ENCODE peak calls at places on chromosomes 6 and 20, in six cellular contexts. T, E, X, D, G and R are unnamed samples.

GRCh38 chr20:41299899-41300298 is 17.6 kb downstream of the ZHX3 start:
- DNase-seq in T (no peak), E (no peak), X (no peak), D (no peak), G (no peak), R (no peak)

GRCh38 chr6:96394727-96395126 is 126.9 kb upstream of the UFL1 start:
- DNase-seq in T (no peak), E (no peak), X (no peak), D (no peak), G (peak; percentile 21), R (no peak)

GRCh38 chr6:120873125-120873865 is 461.0 kb downstream of the TBC1D32 start:
- DNase-seq in T (no peak), E (no peak), X (no peak), D (no peak), G (no peak), R (no peak)

GRCh38 chr6:146861029-146861563 is 262.3 kb downstream of the ADGB start:
- DNase-seq in T (no peak), E (no peak), X (no peak), D (no peak), G (no peak), R (no peak)

GRCh38 chr6:43773050-43773956 is 3.3 kb downstream of the VEGFA start:
- DNase-seq in T (peak; percentile 77), E (peak; percentile 34), X (no peak), D (peak; percentile 74), G (peak; percentile 73), R (peak; percentile 68)

GRCh38 chr6:166757226-166758135 is 130.4 kb upstream of the RPS6KA2 start:
- DNase-seq in T (no peak), E (no peak), X (no peak), D (no peak), G (no peak), R (no peak)

GRCh38 chr6:1144842-1145755 is 166.8 kb upstream of the FOXQ1 start:
- DNase-seq in T (no peak), E (no peak), X (peak; percentile 87), D (no peak), G (no peak), R (no peak)

GRCh38 chr6:72621243-72622093 is at the start of gene KCNQ5:
- DNase-seq in T (no peak), E (no peak), X (no peak), D (no peak), G (no peak), R (no peak)

GRCh38 chr20:53194310-53194709 is 222.2 kb downstream of the TSHZ2 start:
- DNase-seq in T (no peak), E (no peak), X (no peak), D (no peak), G (no peak), R (no peak)

GRCh38 chr6:47483516-47483852 is 5.9 kb downstream of the CD2AP start:
- DNase-seq in T (no peak), E (no peak), X (no peak), D (no peak), G (no peak), R (no peak)

GRCh38 chr6:88662163-88662580 is 301.2 kb downstream of the RNGTT start:
- DNase-seq in T (no peak), E (no peak), X (no peak), D (no peak), G (no peak), R (no peak)

GRCh38 chr6:53432318-53433161 is 83.8 kb upstream of the ELOVL5 start:
- DNase-seq in T (no peak), E (no peak), X (no peak), D (no peak), G (peak; percentile 84), R (peak; percentile 31)

GRCh38 chr20:47594157-47594556 is 92.5 kb downstream of the NCOA3 start:
- DNase-seq in T (no peak), E (no peak), X (no peak), D (no peak), G (no peak), R (no peak)

GRCh38 chr6:1606533-1607235 is 3.0 kb upstream of the FOXC1 start:
- DNase-seq in T (no peak), E (no peak), X (no peak), D (no peak), G (no peak), R (no peak)

GRCh38 chr6:157962601-157963084 is 19.0 kb upstream of the SYNJ2 start:
- DNase-seq in T (no peak), E (no peak), X (no peak), D (no peak), G (no peak), R (no peak)

GRCh38 chr6:31713991-31714684 is 1.0 kb upstream of the LY6G6D start:
- DNase-seq in T (no peak), E (no peak), X (no peak), D (no peak), G (no peak), R (no peak)

GRCh38 chr6:13006578-13007300 is 290.2 kb downstream of the PHACTR1 start:
- DNase-seq in T (no peak), E (no peak), X (no peak), D (no peak), G (no peak), R (peak; percentile 33)

GRCh38 chr20:19779634-19780033 is 21.6 kb downstream of the RIN2 start:
- DNase-seq in T (no peak), E (no peak), X (no peak), D (no peak), G (no peak), R (no peak)

GRCh38 chr6:144214622-144215401 is 64.5 kb downstream of the STX11 start:
- DNase-seq in T (peak; percentile 45), E (no peak), X (no peak), D (peak; percentile 47), G (peak; percentile 17), R (peak; percentile 62)

GRCh38 chr20:58127731-58128130 is 100.7 kb downstream of the ANKRD60 start:
- DNase-seq in T (no peak), E (no peak), X (no peak), D (no peak), G (no peak), R (no peak)

GRCh38 chr6:41836660-41837052 is 49.2 kb downstream of the TOMM6 start:
- DNase-seq in T (no peak), E (no peak), X (no peak), D (no peak), G (no peak), R (no peak)

GRCh38 chr6:106967936-106968555 is 6.5 kb downstream of the CD24 start:
- DNase-seq in T (no peak), E (no peak), X (no peak), D (no peak), G (no peak), R (no peak)

GRCh38 chr6:42400886-42401604 is 50.7 kb downstream of the TRERF1 start:
- DNase-seq in T (no peak), E (no peak), X (no peak), D (no peak), G (no peak), R (no peak)

GRCh38 chr6:104995989-104996617 is 39.2 kb downstream of the LIN28B start:
- DNase-seq in T (no peak), E (no peak), X (no peak), D (no peak), G (no peak), R (no peak)

GRCh38 chr20:19913927-19914614 is 103.1 kb upstream of the NAA20 start:
- DNase-seq in T (no peak), E (no peak), X (no peak), D (no peak), G (no peak), R (no peak)

GRCh38 chr20:38153011-38153329 is 12.1 kb downstream of the TGM2 start:
- DNase-seq in T (no peak), E (no peak), X (no peak), D (no peak), G (no peak), R (no peak)